ENCODE peak calls at places on chromosome 20, in ten cellular contexts. R, N, T, G, Q, U, O, B, Z and I are unnamed samples.

GRCh38 chr20:37361336-37361735 is 15.4 kb downstream of the SRC start:
- DNase-seq in R (no peak), N (no peak), T (no peak), G (no peak), Q (no peak), U (no peak), O (no peak), B (no peak), Z (no peak), I (peak)

GRCh38 chr20:11553603-11554002 is 364.1 kb upstream of the BTBD3 start:
- DNase-seq in R (no peak), N (no peak), T (no peak), G (peak), Q (no peak), U (peak), O (no peak), B (no peak), Z (no peak), I (no peak)

GRCh38 chr20:49635171-49635570 is 67.2 kb upstream of the PTGIS start:
- DNase-seq in R (no peak), N (no peak), T (no peak), G (no peak), Q (no peak), U (no peak), O (no peak), B (no peak), Z (no peak), I (no peak)

GRCh38 chr20:13147971-13148370 is 73.1 kb upstream of the ISM1 start:
- DNase-seq in R (no peak), N (no peak), T (no peak), G (no peak), Q (no peak), U (no peak), O (no peak), B (no peak), Z (no peak), I (no peak)

GRCh38 chr20:8837396-8837795 is 231.5 kb upstream of the PLCB4 start:
- DNase-seq in R (no peak), N (no peak), T (peak), G (peak), Q (no peak), U (peak), O (no peak), B (peak), Z (no peak), I (no peak)

GRCh38 chr20:16701296-16701695 is 28.5 kb upstream of the SNRPB2 start:
- DNase-seq in R (no peak), N (no peak), T (peak), G (no peak), Q (no peak), U (peak), O (no peak), B (no peak), Z (no peak), I (peak)

GRCh38 chr20:59996112-59996511 is 37.9 kb downstream of the CDH26 start:
- DNase-seq in R (no peak), N (no peak), T (no peak), G (no peak), Q (no peak), U (peak), O (no peak), B (no peak), Z (no peak), I (no peak)

GRCh38 chr20:57180954-57181353 is 85.5 kb downstream of the BMP7 start:
- DNase-seq in R (no peak), N (no peak), T (peak), G (no peak), Q (no peak), U (no peak), O (no peak), B (no peak), Z (no peak), I (peak)

GRCh38 chr20:57990396-57990987 is 238.0 kb downstream of the ANKRD60 start:
- DNase-seq in R (no peak), N (no peak), T (no peak), G (peak), Q (no peak), U (peak), O (no peak), B (no peak), Z (no peak), I (no peak)

GRCh38 chr20:15846446-15846845 is 726.8 kb downstream of the KIF16B start:
- DNase-seq in R (no peak), N (no peak), T (no peak), G (no peak), Q (no peak), U (no peak), O (no peak), B (peak), Z (no peak), I (no peak)

GRCh38 chr20:47438464-47439381 is 63.0 kb upstream of the NCOA3 start:
- DNase-seq in R (peak), N (no peak), T (peak), G (no peak), Q (no peak), U (peak), O (peak), B (no peak), Z (no peak), I (peak)

GRCh38 chr20:34268851-34269668 is 27.8 kb downstream of the ASIP start:
- DNase-seq in R (no peak), N (no peak), T (peak), G (peak), Q (no peak), U (no peak), O (peak), B (no peak), Z (peak), I (peak)

GRCh38 chr20:2920473-2920872 is 47.2 kb downstream of the PTPRA start:
- DNase-seq in R (no peak), N (no peak), T (peak), G (no peak), Q (no peak), U (peak), O (no peak), B (no peak), Z (no peak), I (peak)

GRCh38 chr20:33401922-33402369 is 627 bp upstream of the CDK5RAP1 start:
- DNase-seq in R (no peak), N (no peak), T (no peak), G (peak), Q (no peak), U (no peak), O (no peak), B (no peak), Z (no peak), I (no peak)

GRCh38 chr20:61744691-61745396 is 320.8 kb downstream of the TAF4 start:
- DNase-seq in R (no peak), N (no peak), T (peak), G (peak), Q (no peak), U (no peak), O (peak), B (no peak), Z (no peak), I (no peak)

GRCh38 chr20:46120136-46120535 is 2.0 kb downstream of the CD40 start:
- DNase-seq in R (no peak), N (no peak), T (no peak), G (no peak), Q (no peak), U (no peak), O (no peak), B (no peak), Z (no peak), I (no peak)
- H3K4me3 ChIP-seq in R (no peak), N (no peak), T (no peak), G (no peak), Q (no peak), U (no peak), O (no peak), B (no peak), Z (no peak), I (no peak)

GRCh38 chr20:1894951-1895673 is at the start of gene SIRPA:
- DNase-seq in R (peak), N (peak), T (peak), G (peak), Q (peak), U (peak), O (peak), B (peak), Z (no peak), I (peak)
- H3K4me3 ChIP-seq in R (peak), N (peak), T (peak), G (peak), Q (peak), U (peak), O (peak), B (peak), Z (no peak), I (peak)

DNA sequence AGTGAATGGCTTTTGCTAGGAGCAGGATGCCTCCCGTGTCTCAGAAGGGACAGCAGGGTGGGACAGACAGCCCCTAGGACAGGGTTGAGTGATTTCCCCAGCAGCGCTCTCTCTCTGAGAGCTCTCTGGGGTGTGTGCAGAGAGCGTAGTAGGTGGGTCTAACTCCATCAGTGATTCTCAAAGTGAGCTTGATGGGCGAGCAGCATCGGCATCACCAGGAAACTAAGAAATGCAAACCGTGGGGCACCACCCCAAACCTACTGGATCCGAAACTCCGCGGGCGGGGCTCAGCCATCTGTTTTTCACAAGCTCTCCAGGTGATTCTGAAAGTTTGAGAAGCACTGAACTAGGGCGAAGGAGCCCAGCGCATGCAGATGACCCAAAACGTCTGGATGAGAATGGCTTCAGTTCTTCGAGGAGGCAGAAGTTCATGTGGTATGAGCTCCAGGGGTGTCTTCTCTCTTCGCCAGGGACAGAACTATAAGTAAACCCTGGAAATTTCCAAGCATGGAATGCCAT is 119.6 kb upstream of the RNF24 start:
- DNase-seq in R (no peak), N (no peak), T (no peak), G (no peak), Q (no peak), U (no peak), O (no peak), B (no peak), Z (no peak), I (no peak)
- H3K4me3 ChIP-seq in R (no peak), N (no peak), T (no peak), G (no peak), Q (no peak), U (no peak), O (no peak), B (no peak), Z (no peak), I (no peak)

DNA sequence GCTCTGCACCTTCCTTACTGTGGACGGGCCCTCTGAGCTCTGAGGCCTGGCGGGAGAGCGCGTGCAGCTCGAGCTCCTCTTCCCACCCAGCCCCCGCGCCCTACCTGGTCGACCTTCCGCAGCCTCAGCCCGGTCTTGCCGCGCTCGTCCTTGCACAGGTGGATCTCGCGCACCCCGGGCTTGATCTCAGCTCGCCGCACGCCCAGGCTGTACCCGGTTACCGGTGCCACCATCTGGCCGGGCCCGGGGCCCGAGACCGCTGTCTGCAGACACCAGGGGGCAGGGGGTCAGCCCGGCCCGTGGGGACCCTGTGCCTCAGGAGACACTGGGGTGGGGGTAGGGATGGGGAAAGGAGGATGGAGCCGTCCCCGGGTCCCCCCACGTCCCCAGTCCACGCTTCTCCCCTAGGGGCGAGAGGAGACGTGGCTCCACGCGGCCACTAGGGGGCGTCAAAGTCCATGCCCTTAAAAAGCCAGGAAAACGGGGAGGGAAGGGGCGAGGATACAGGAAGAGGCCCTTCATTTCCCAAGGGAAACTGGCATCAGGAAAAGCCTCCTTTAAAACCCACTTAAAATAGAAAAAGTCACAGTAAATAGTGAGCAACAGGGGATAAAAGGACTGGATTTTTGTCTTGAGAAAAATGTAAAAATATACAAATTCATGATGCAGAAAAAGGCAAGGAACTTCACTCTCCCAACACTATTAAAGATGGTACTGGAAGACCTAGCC is 15.5 kb downstream of the SDCBP2 start:
- DNase-seq in R (peak), N (peak), T (peak), G (peak), Q (peak), U (peak), O (peak), B (no peak), Z (peak), I (peak)
- H3K4me3 ChIP-seq in R (no peak), N (no peak), T (no peak), G (peak), Q (peak), U (no peak), O (no peak), B (peak), Z (no peak), I (peak)

GRCh38 chr20:32010096-32010495 is at the start of gene CCM2L:
- DNase-seq in R (no peak), N (no peak), T (no peak), G (no peak), Q (no peak), U (no peak), O (no peak), B (no peak), Z (no peak), I (peak)
- H3K4me3 ChIP-seq in R (peak), N (peak), T (no peak), G (no peak), Q (peak), U (no peak), O (no peak), B (no peak), Z (no peak), I (no peak)

GRCh38 chr20:63032026-63032800 is 25.4 kb upstream of the BHLHE23 start:
- DNase-seq in R (no peak), N (no peak), T (no peak), G (no peak), Q (no peak), U (no peak), O (no peak), B (no peak), Z (no peak), I (peak)

GRCh38 chr20:63028461-63028921 is 21.7 kb upstream of the BHLHE23 start:
- DNase-seq in R (no peak), N (no peak), T (no peak), G (no peak), Q (no peak), U (no peak), O (no peak), B (no peak), Z (no peak), I (peak)

GRCh38 chr20:63031251-63032014 is 24.7 kb upstream of the BHLHE23 start:
- DNase-seq in R (no peak), N (no peak), T (no peak), G (no peak), Q (no peak), U (no peak), O (no peak), B (no peak), Z (no peak), I (peak)

GRCh38 chr20:63027425-63028389 is 20.9 kb upstream of the BHLHE23 start:
- DNase-seq in R (no peak), N (no peak), T (peak), G (no peak), Q (no peak), U (peak), O (no peak), B (no peak), Z (no peak), I (peak)

GRCh38 chr20:63029358-63030121 is 22.8 kb upstream of the BHLHE23 start:
- DNase-seq in R (no peak), N (no peak), T (peak), G (no peak), Q (no peak), U (peak), O (no peak), B (no peak), Z (no peak), I (peak)
- H3K4me3 ChIP-seq in R (no peak), N (no peak), T (no peak), G (no peak), Q (no peak), U (no peak), O (no peak), B (no peak), Z (no peak), I (no peak)

DNA sequence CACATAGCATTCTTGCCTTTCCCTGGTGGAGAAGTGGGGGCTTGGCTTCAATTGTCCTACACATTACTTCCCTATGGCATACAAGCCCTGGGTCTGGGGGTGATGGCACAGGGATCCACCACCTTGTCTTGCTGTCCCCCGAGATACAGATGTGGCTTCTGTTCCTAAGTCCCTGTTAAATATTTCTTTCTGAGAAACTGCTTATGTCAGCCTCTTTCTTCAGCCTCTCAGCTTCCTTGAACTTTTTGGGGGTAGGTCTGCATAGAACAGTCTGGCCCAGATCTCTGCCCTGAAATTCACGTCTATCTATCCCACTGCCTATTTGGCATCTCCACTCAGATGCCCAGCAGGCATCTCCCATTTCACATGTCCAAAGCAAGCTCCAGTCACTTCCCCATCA is 177.4 kb downstream of the SCP2D1 start:
- DNase-seq in R (no peak), N (no peak), T (no peak), G (no peak), Q (no peak), U (no peak), O (no peak), B (no peak), Z (no peak), I (no peak)
- H3K4me3 ChIP-seq in R (no peak), N (no peak), T (no peak), G (no peak), Q (no peak), U (no peak), O (no peak), B (no peak), Z (no peak), I (no peak)

GRCh38 chr20:43996240-43996930 is 81.7 kb downstream of the TOX2 start:
- DNase-seq in R (no peak), N (no peak), T (no peak), G (no peak), Q (no peak), U (no peak), O (no peak), B (no peak), Z (no peak), I (no peak)

GRCh38 chr20:43992885-43993284 is 78.2 kb downstream of the TOX2 start:
- DNase-seq in R (no peak), N (no peak), T (no peak), G (no peak), Q (no peak), U (no peak), O (no peak), B (no peak), Z (no peak), I (no peak)

GRCh38 chr20:43993552-43993951 is 78.9 kb downstream of the TOX2 start:
- DNase-seq in R (no peak), N (no peak), T (no peak), G (no peak), Q (no peak), U (peak), O (no peak), B (no peak), Z (no peak), I (no peak)

GRCh38 chr20:43994486-43995100 is 79.9 kb downstream of the TOX2 start:
- DNase-seq in R (no peak), N (no peak), T (no peak), G (peak), Q (no peak), U (peak), O (no peak), B (no peak), Z (no peak), I (no peak)

GRCh38 chr20:43995645-43996044 is 81.0 kb downstream of the TOX2 start:
- DNase-seq in R (no peak), N (no peak), T (no peak), G (no peak), Q (no peak), U (no peak), O (no peak), B (no peak), Z (no peak), I (no peak)
- H3K4me3 ChIP-seq in R (no peak), N (no peak), T (no peak), G (no peak), Q (no peak), U (no peak), O (no peak), B (no peak), Z (no peak), I (no peak)

DNA sequence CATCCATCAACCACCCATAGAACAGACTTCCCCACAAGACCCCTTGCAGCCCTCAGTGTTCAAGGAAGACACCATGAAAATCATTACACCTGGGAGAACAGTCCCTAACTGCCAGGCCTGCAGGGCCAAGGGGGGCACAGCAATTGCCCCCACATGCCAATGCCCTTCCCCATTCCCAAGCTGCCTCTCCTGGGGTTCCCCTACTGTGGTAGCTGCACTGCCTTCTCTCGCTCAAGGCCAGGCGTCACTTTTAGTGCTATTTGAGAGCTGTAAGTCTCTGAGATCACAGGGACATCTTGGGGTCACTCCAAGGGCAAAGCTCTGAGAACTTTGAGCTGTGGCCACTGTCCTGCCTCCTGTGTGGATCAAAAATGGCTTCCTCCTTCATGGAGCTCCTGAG is 6.0 kb upstream of the ACSS1 start:
- DNase-seq in R (no peak), N (no peak), T (no peak), G (no peak), Q (no peak), U (no peak), O (no peak), B (no peak), Z (no peak), I (no peak)
- H3K4me3 ChIP-seq in R (no peak), N (no peak), T (no peak), G (no peak), Q (no peak), U (no peak), O (no peak), B (no peak), Z (no peak), I (no peak)